ENCODE peak calls at places on chromosome 21, in eight cellular contexts. One of them, this sample, is unnamed.

GRCh38 chr21:42061195-42061865 is 9.8 kb upstream of the UMODL1 start:
- DNase-seq in colonic mucosa: peak; percentile 41
- DNase-seq in NB4: peak; percentile 94
- DNase-seq in transverse colon: peak; percentile 70
- DNase-seq in A549: no peak
- DNase-seq in activated CD8-positive, alpha-beta T cell treated with anti-CD3 and anti-CD28 coated beads for 36 hours: peak; percentile 54
- DNase-seq in psoas muscle: no peak
- DNase-seq in lung: peak; percentile 50
- DNase-seq in this sample: no peak

GRCh38 chr21:35239811-35240219 is 190.7 kb upstream of the RUNX1 start:
- DNase-seq in colonic mucosa: no peak
- DNase-seq in psoas muscle: peak; percentile 23
- DNase-seq in transverse colon: no peak
- DNase-seq in lung: no peak
- DNase-seq in activated CD8-positive, alpha-beta T cell treated with anti-CD3 and anti-CD28 coated beads for 36 hours: no peak
- DNase-seq in NB4: peak; percentile 64
- DNase-seq in A549: no peak
- DNase-seq in this sample: no peak

GRCh38 chr21:41147096-41147978 is 20.6 kb upstream of the BACE2 start:
- DNase-seq in A549: no peak
- DNase-seq in transverse colon: no peak
- DNase-seq in colonic mucosa: no peak
- DNase-seq in psoas muscle: no peak
- DNase-seq in lung: no peak
- DNase-seq in NB4: no peak
- DNase-seq in activated CD8-positive, alpha-beta T cell treated with anti-CD3 and anti-CD28 coated beads for 36 hours: no peak
- DNase-seq in this sample: peak; percentile 63

GRCh38 chr21:42568834-42569731 is 55.4 kb downstream of the SLC37A1 start:
- DNase-seq in activated CD8-positive, alpha-beta T cell treated with anti-CD3 and anti-CD28 coated beads for 36 hours: no peak
- DNase-seq in colonic mucosa: no peak
- DNase-seq in psoas muscle: no peak
- DNase-seq in NB4: no peak
- DNase-seq in transverse colon: peak; percentile 6
- DNase-seq in A549: no peak
- DNase-seq in lung: no peak
- DNase-seq in this sample: no peak

GRCh38 chr21:41627428-41627827 is 119.5 kb upstream of the TMPRSS2 start:
- DNase-seq in colonic mucosa: no peak
- DNase-seq in A549: no peak
- DNase-seq in transverse colon: no peak
- DNase-seq in activated CD8-positive, alpha-beta T cell treated with anti-CD3 and anti-CD28 coated beads for 36 hours: no peak
- DNase-seq in psoas muscle: no peak
- DNase-seq in NB4: no peak
- DNase-seq in lung: no peak
- DNase-seq in this sample: no peak

GRCh38 chr21:14866859-14867560 is 197.8 kb downstream of the NRIP1 start:
- DNase-seq in NB4: no peak
- DNase-seq in lung: no peak
- DNase-seq in psoas muscle: no peak
- DNase-seq in colonic mucosa: no peak
- DNase-seq in A549: no peak
- DNase-seq in activated CD8-positive, alpha-beta T cell treated with anti-CD3 and anti-CD28 coated beads for 36 hours: no peak
- DNase-seq in transverse colon: no peak
- DNase-seq in this sample: no peak

GRCh38 chr21:38979271-38980196 is 173.8 kb downstream of the ETS2 start:
- DNase-seq in psoas muscle: no peak
- DNase-seq in lung: no peak
- DNase-seq in NB4: peak; percentile 64
- DNase-seq in colonic mucosa: no peak
- DNase-seq in activated CD8-positive, alpha-beta T cell treated with anti-CD3 and anti-CD28 coated beads for 36 hours: peak; percentile 68
- DNase-seq in A549: no peak
- DNase-seq in transverse colon: no peak
- DNase-seq in this sample: no peak

GRCh38 chr21:40731206-40731605 is 115.8 kb downstream of the DSCAM start:
- DNase-seq in activated CD8-positive, alpha-beta T cell treated with anti-CD3 and anti-CD28 coated beads for 36 hours: no peak
- DNase-seq in psoas muscle: no peak
- DNase-seq in colonic mucosa: no peak
- DNase-seq in A549: no peak
- DNase-seq in lung: no peak
- DNase-seq in transverse colon: no peak
- DNase-seq in NB4: no peak
- DNase-seq in this sample: no peak

GRCh38 chr21:34345892-34346291 is 17.9 kb upstream of the KCNE2 start:
- DNase-seq in colonic mucosa: no peak
- DNase-seq in NB4: no peak
- DNase-seq in transverse colon: no peak
- DNase-seq in A549: no peak
- DNase-seq in lung: no peak
- DNase-seq in psoas muscle: no peak
- DNase-seq in activated CD8-positive, alpha-beta T cell treated with anti-CD3 and anti-CD28 coated beads for 36 hours: no peak
- DNase-seq in this sample: no peak

GRCh38 chr21:41899431-41900202 is 20.5 kb upstream of the PRDM15 start:
- DNase-seq in activated CD8-positive, alpha-beta T cell treated with anti-CD3 and anti-CD28 coated beads for 36 hours: peak; percentile 70
- DNase-seq in NB4: no peak
- DNase-seq in A549: no peak
- DNase-seq in psoas muscle: no peak
- DNase-seq in transverse colon: no peak
- DNase-seq in colonic mucosa: no peak
- DNase-seq in lung: no peak
- DNase-seq in this sample: no peak

GRCh38 chr21:42407476-42407875 is 3.8 kb downstream of the UBASH3A start:
- DNase-seq in A549: no peak
- DNase-seq in colonic mucosa: no peak
- DNase-seq in lung: no peak
- DNase-seq in NB4: no peak
- DNase-seq in activated CD8-positive, alpha-beta T cell treated with anti-CD3 and anti-CD28 coated beads for 36 hours: peak; percentile 50
- DNase-seq in transverse colon: no peak
- DNase-seq in psoas muscle: no peak
- DNase-seq in this sample: no peak

GRCh38 chr21:36563301-36563926 is 83.5 kb upstream of the CLDN14 start:
- DNase-seq in psoas muscle: no peak
- DNase-seq in lung: no peak
- DNase-seq in A549: no peak
- DNase-seq in colonic mucosa: no peak
- DNase-seq in activated CD8-positive, alpha-beta T cell treated with anti-CD3 and anti-CD28 coated beads for 36 hours: no peak
- DNase-seq in NB4: no peak
- DNase-seq in transverse colon: no peak
- DNase-seq in this sample: peak; percentile 4

GRCh38 chr21:43892984-43893535 is 28.0 kb downstream of the AGPAT3 start:
- DNase-seq in NB4: no peak
- DNase-seq in A549: no peak
- DNase-seq in psoas muscle: no peak
- DNase-seq in lung: no peak
- DNase-seq in activated CD8-positive, alpha-beta T cell treated with anti-CD3 and anti-CD28 coated beads for 36 hours: no peak
- DNase-seq in colonic mucosa: no peak
- DNase-seq in transverse colon: no peak
- DNase-seq in this sample: no peak

GRCh38 chr21:36694593-36695282 is 4.2 kb upstream of the SIM2 start:
- DNase-seq in activated CD8-positive, alpha-beta T cell treated with anti-CD3 and anti-CD28 coated beads for 36 hours: no peak
- DNase-seq in A549: no peak
- DNase-seq in lung: no peak
- DNase-seq in transverse colon: no peak
- DNase-seq in psoas muscle: no peak
- DNase-seq in NB4: no peak
- DNase-seq in colonic mucosa: no peak
- DNase-seq in this sample: no peak

GRCh38 chr21:38817371-38818335 is 11.9 kb downstream of the ETS2 start:
- DNase-seq in colonic mucosa: no peak
- DNase-seq in transverse colon: peak; percentile 47
- DNase-seq in activated CD8-positive, alpha-beta T cell treated with anti-CD3 and anti-CD28 coated beads for 36 hours: no peak
- DNase-seq in A549: no peak
- DNase-seq in psoas muscle: no peak
- DNase-seq in lung: no peak
- DNase-seq in NB4: no peak
- DNase-seq in this sample: peak; percentile 70

GRCh38 chr21:42695324-42696025 is 42.1 kb downstream of the PDE9A start:
- DNase-seq in lung: no peak
- DNase-seq in psoas muscle: no peak
- DNase-seq in colonic mucosa: no peak
- DNase-seq in transverse colon: no peak
- DNase-seq in A549: no peak
- DNase-seq in NB4: no peak
- DNase-seq in activated CD8-positive, alpha-beta T cell treated with anti-CD3 and anti-CD28 coated beads for 36 hours: no peak
- DNase-seq in this sample: no peak

GRCh38 chr21:37655601-37656300 is 260.5 kb downstream of the KCNJ6 start:
- DNase-seq in colonic mucosa: no peak
- DNase-seq in activated CD8-positive, alpha-beta T cell treated with anti-CD3 and anti-CD28 coated beads for 36 hours: no peak
- DNase-seq in psoas muscle: no peak
- DNase-seq in transverse colon: no peak
- DNase-seq in lung: no peak
- DNase-seq in NB4: no peak
- DNase-seq in A549: no peak
- DNase-seq in this sample: peak; percentile 63

GRCh38 chr21:46027855-46028493 is 46.4 kb downstream of the COL6A1 start:
- DNase-seq in A549: no peak
- DNase-seq in psoas muscle: peak; percentile 23
- DNase-seq in colonic mucosa: no peak
- DNase-seq in transverse colon: no peak
- DNase-seq in activated CD8-positive, alpha-beta T cell treated with anti-CD3 and anti-CD28 coated beads for 36 hours: no peak
- DNase-seq in lung: no peak
- DNase-seq in NB4: no peak
- DNase-seq in this sample: no peak
- TF ChIP-seq CTCF in A549: no peak
- TF ChIP-seq CTCF in psoas muscle: no peak
- TF ChIP-seq CTCF in colonic mucosa: no peak
- TF ChIP-seq CTCF in transverse colon: no peak
- TF ChIP-seq CTCF in activated CD8-positive, alpha-beta T cell treated with anti-CD3 and anti-CD28 coated beads for 36 hours: no peak
- TF ChIP-seq CTCF in lung: no peak
- TF ChIP-seq CTCF in NB4: no peak
- TF ChIP-seq CTCF in this sample: no peak

GRCh38 chr21:17577701-17578100 is 35.0 kb downstream of the BTG3 start:
- DNase-seq in NB4: no peak
- DNase-seq in activated CD8-positive, alpha-beta T cell treated with anti-CD3 and anti-CD28 coated beads for 36 hours: no peak
- DNase-seq in lung: no peak
- DNase-seq in A549: no peak
- DNase-seq in colonic mucosa: no peak
- DNase-seq in transverse colon: no peak
- DNase-seq in psoas muscle: no peak
- DNase-seq in this sample: no peak

GRCh38 chr21:17570773-17571172 is 41.9 kb downstream of the BTG3 start:
- DNase-seq in A549: no peak
- DNase-seq in colonic mucosa: no peak
- DNase-seq in psoas muscle: no peak
- DNase-seq in transverse colon: no peak
- DNase-seq in activated CD8-positive, alpha-beta T cell treated with anti-CD3 and anti-CD28 coated beads for 36 hours: no peak
- DNase-seq in NB4: no peak
- DNase-seq in lung: peak; percentile 43
- DNase-seq in this sample: no peak

GRCh38 chr21:17575076-17575475 is 37.6 kb downstream of the BTG3 start:
- DNase-seq in A549: no peak
- DNase-seq in activated CD8-positive, alpha-beta T cell treated with anti-CD3 and anti-CD28 coated beads for 36 hours: no peak
- DNase-seq in psoas muscle: no peak
- DNase-seq in colonic mucosa: no peak
- DNase-seq in lung: no peak
- DNase-seq in transverse colon: no peak
- DNase-seq in NB4: no peak
- DNase-seq in this sample: no peak

GRCh38 chr21:17576080-17576835 is 36.4 kb downstream of the BTG3 start:
- DNase-seq in colonic mucosa: no peak
- DNase-seq in NB4: no peak
- DNase-seq in transverse colon: no peak
- DNase-seq in A549: no peak
- DNase-seq in psoas muscle: no peak
- DNase-seq in activated CD8-positive, alpha-beta T cell treated with anti-CD3 and anti-CD28 coated beads for 36 hours: no peak
- DNase-seq in lung: no peak
- DNase-seq in this sample: no peak

DNA sequence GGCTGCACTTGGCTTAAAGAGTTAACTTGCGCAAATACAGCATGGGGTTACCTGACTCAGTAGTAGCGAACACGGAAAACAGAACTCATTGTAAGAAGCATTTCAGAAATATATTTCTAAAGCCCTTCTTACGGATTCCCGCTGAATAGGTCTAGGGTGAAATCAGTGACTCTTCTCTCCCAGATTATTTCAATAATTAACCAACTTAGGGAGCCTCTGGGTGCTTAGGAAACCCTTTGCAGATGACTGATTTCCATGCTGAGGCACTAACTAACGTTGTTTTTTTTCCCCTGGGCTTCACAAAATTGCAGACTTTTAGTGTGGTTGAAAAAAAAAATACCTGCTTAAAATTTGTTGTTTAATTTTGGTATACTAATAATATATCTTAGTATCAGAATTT is 40.3 kb downstream of the BTG3 start:
- DNase-seq in activated CD8-positive, alpha-beta T cell treated with anti-CD3 and anti-CD28 coated beads for 36 hours: no peak
- DNase-seq in psoas muscle: no peak
- DNase-seq in colonic mucosa: no peak
- DNase-seq in NB4: no peak
- DNase-seq in lung: no peak
- DNase-seq in transverse colon: no peak
- DNase-seq in A549: no peak
- DNase-seq in this sample: no peak
- TF ChIP-seq CTCF in activated CD8-positive, alpha-beta T cell treated with anti-CD3 and anti-CD28 coated beads for 36 hours: no peak
- TF ChIP-seq CTCF in psoas muscle: no peak
- TF ChIP-seq CTCF in colonic mucosa: no peak
- TF ChIP-seq CTCF in NB4: no peak
- TF ChIP-seq CTCF in lung: no peak
- TF ChIP-seq CTCF in transverse colon: no peak
- TF ChIP-seq CTCF in A549: no peak
- TF ChIP-seq CTCF in this sample: no peak

DNA sequence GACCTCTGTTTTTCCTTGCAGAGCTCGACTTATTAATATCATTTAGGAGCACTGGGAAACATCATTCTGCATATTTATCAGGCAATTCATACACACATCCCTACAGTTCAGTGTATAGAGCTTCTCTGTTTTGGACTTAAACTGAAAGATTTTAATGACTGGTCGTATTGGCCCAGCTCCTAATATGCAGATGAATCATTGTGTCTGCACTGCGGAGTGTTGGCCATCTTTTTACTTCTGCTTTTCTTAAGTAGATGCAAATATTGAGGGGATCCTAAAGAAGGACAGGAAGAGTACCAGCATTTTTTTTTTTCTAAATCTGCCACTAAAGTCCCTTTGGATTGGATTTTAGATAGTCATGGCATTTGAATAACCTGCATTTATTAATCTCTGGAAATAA is 154.8 kb downstream of the BACH1 start:
- DNase-seq in psoas muscle: no peak
- DNase-seq in A549: no peak
- DNase-seq in lung: no peak
- DNase-seq in colonic mucosa: no peak
- DNase-seq in transverse colon: no peak
- DNase-seq in NB4: peak; percentile 9
- DNase-seq in activated CD8-positive, alpha-beta T cell treated with anti-CD3 and anti-CD28 coated beads for 36 hours: no peak
- DNase-seq in this sample: no peak
- TF ChIP-seq CTCF in psoas muscle: no peak
- TF ChIP-seq CTCF in A549: no peak
- TF ChIP-seq CTCF in lung: no peak
- TF ChIP-seq CTCF in colonic mucosa: no peak
- TF ChIP-seq CTCF in transverse colon: no peak
- TF ChIP-seq CTCF in NB4: no peak
- TF ChIP-seq CTCF in activated CD8-positive, alpha-beta T cell treated with anti-CD3 and anti-CD28 coated beads for 36 hours: no peak
- TF ChIP-seq CTCF in this sample: no peak

GRCh38 chr21:31098576-31099005 is 60.3 kb upstream of the KRTAP19-8 start:
- DNase-seq in colonic mucosa: peak; percentile 61
- DNase-seq in lung: peak; percentile 56
- DNase-seq in NB4: peak; percentile 72
- DNase-seq in activated CD8-positive, alpha-beta T cell treated with anti-CD3 and anti-CD28 coated beads for 36 hours: peak; percentile 84
- DNase-seq in psoas muscle: peak; percentile 63
- DNase-seq in A549: peak; percentile 44
- DNase-seq in transverse colon: peak; percentile 63
- DNase-seq in this sample: peak; percentile 86
- TF ChIP-seq CTCF in colonic mucosa: peak; percentile 74
- TF ChIP-seq CTCF in lung: peak; percentile 82
- TF ChIP-seq CTCF in NB4: peak; percentile 65
- TF ChIP-seq CTCF in activated CD8-positive, alpha-beta T cell treated with anti-CD3 and anti-CD28 coated beads for 36 hours: peak; percentile 92
- TF ChIP-seq CTCF in psoas muscle: peak; percentile 60
- TF ChIP-seq CTCF in A549: peak; percentile 55
- TF ChIP-seq CTCF in transverse colon: peak; percentile 73
- TF ChIP-seq CTCF in this sample: peak; percentile 94